ENCODE peak calls at places on chromosomes 2 and 18, in seven cellular contexts. J is left ventricle myocardium superior, O is MG63, Q is psoas muscle, F is lung microvascular endothelial cell, R is GM23248, V is lung. X is an unnamed sample.

GRCh38 chr2:64035067-64035942 is 16.1 kb upstream of the VPS54 start:
- DNase-seq in J (no peak), O (no peak), Q (no peak), F (no peak), R (peak; percentile 49), V (no peak), X (no peak)

GRCh38 chr2:51322612-51323011 is 290.7 kb upstream of the NRXN1 start:
- DNase-seq in J (no peak), O (no peak), Q (no peak), F (no peak), R (no peak), V (no peak), X (no peak)

GRCh38 chr18:25669741-25670140 is 317.8 kb upstream of the ZNF521 start:
- DNase-seq in J (no peak), O (no peak), Q (no peak), F (no peak), R (peak; percentile 27), V (no peak), X (peak; percentile 53)

GRCh38 chr18:34760444-34760843 is 50.3 kb downstream of the DTNA start:
- DNase-seq in J (peak; percentile 55), O (no peak), Q (peak; percentile 33), F (no peak), R (no peak), V (no peak), X (no peak)

GRCh38 chr2:27721335-27721734 is 50.2 kb upstream of the MRPL33 start:
- DNase-seq in J (no peak), O (peak; percentile 76), Q (no peak), F (no peak), R (no peak), V (peak; percentile 67), X (peak; percentile 79)

GRCh38 chr2:238024986-238025385 is 35.8 kb upstream of the SCLY start:
- DNase-seq in J (no peak), O (peak; percentile 54), Q (no peak), F (no peak), R (peak; percentile 62), V (no peak), X (peak; percentile 47)

GRCh38 chr2:239291505-239292350 is 109.1 kb downstream of the HDAC4 start:
- DNase-seq in J (no peak), O (no peak), Q (no peak), F (no peak), R (no peak), V (no peak), X (no peak)

GRCh38 chr2:144430722-144431163 is 89.2 kb downstream of the ZEB2 start:
- DNase-seq in J (no peak), O (no peak), Q (no peak), F (no peak), R (peak; percentile 61), V (no peak), X (no peak)

GRCh38 chr2:10935366-10935918 is 23.7 kb downstream of the KCNF1 start:
- DNase-seq in J (no peak), O (no peak), Q (no peak), F (no peak), R (no peak), V (no peak), X (no peak)

GRCh38 chr2:65922794-65923193 is 490.4 kb upstream of the SPRED2 start:
- DNase-seq in J (no peak), O (no peak), Q (peak; percentile 18), F (no peak), R (peak; percentile 56), V (peak; percentile 51), X (no peak)

GRCh38 chr2:109330056-109330455 is 201.1 kb downstream of the SH3RF3 start:
- DNase-seq in J (no peak), O (no peak), Q (no peak), F (no peak), R (peak; percentile 50), V (no peak), X (peak; percentile 78)

GRCh38 chr2:66013456-66013855 is 421.5 kb upstream of the MEIS1 start:
- DNase-seq in J (no peak), O (no peak), Q (no peak), F (no peak), R (no peak), V (no peak), X (no peak)

GRCh38 chr2:64606495-64607363 is 47.0 kb downstream of the SERTAD2 start:
- DNase-seq in J (peak; percentile 91), O (peak; percentile 56), Q (peak; percentile 88), F (no peak), R (peak; percentile 93), V (peak; percentile 75), X (no peak)

GRCh38 chr2:98576666-98577312 is 31.5 kb downstream of the COA5 start:
- DNase-seq in J (no peak), O (no peak), Q (no peak), F (no peak), R (no peak), V (no peak), X (no peak)

GRCh38 chr2:46909771-46910419 is 5.7 kb downstream of the MCFD2 start:
- DNase-seq in J (no peak), O (peak; percentile 93), Q (peak; percentile 35), F (peak; percentile 84), R (peak; percentile 93), V (no peak), X (peak; percentile 95)

GRCh38 chr2:26245231-26245732 is 543 bp downstream of the HADHB start:
- DNase-seq in J (no peak), O (peak; percentile 45), Q (no peak), F (peak; percentile 41), R (peak; percentile 74), V (peak; percentile 32), X (peak; percentile 39)

GRCh38 chr2:174599310-174599941 is 1.8 kb upstream of the WIPF1 start:
- DNase-seq in J (no peak), O (no peak), Q (no peak), F (no peak), R (no peak), V (no peak), X (no peak)

GRCh38 chr2:159720676-159721075 is 8.4 kb downstream of the MARCHF7 start:
- DNase-seq in J (no peak), O (no peak), Q (no peak), F (no peak), R (no peak), V (no peak), X (no peak)

GRCh38 chr2:61585383-61585782 is 47.2 kb upstream of the XPO1 start:
- DNase-seq in J (no peak), O (no peak), Q (no peak), F (peak; percentile 70), R (no peak), V (no peak), X (no peak)